ENCODE peak calls at places on chromosome 11, in four cellular contexts. C, E, J and T are unnamed samples.

GRCh38 chr11:104823638-104824037 is 74.6 kb downstream of the CASP12 start:
- ATAC-seq in E (no peak), J (no peak), C (no peak), T (no peak)

GRCh38 chr11:106690923-106691322 is 327.4 kb downstream of the GUCY1A2 start:
- ATAC-seq in E (no peak), C (no peak), J (no peak), T (no peak)

GRCh38 chr11:49208006-49208721 is at the start of gene FOLH1:
- ATAC-seq in J (peak), E (no peak), C (no peak), T (peak)

GRCh38 chr11:85672111-85672875 is 7.4 kb upstream of the CREBZF start:
- ATAC-seq in E (no peak), C (no peak), J (no peak), T (peak)

GRCh38 chr11:95269402-95269801 is 38.4 kb upstream of the SESN3 start:
- ATAC-seq in E (no peak), C (no peak), J (no peak), T (no peak)

GRCh38 chr11:64276653-64277431 is 7.6 kb downstream of the BAD start:
- ATAC-seq in E (peak), C (no peak), J (peak), T (no peak)

GRCh38 chr11:114216804-114217195 is 79.4 kb upstream of the NNMT start:
- ATAC-seq in C (no peak), E (no peak), J (peak), T (no peak)

GRCh38 chr11:59201376-59201775 is 11.4 kb downstream of the MPEG1 start:
- ATAC-seq in C (no peak), E (peak), J (peak), T (no peak)

GRCh38 chr11:2384723-2385041 is 7.6 kb downstream of the CD81 start:
- ATAC-seq in E (no peak), J (no peak), C (no peak), T (peak)

GRCh38 chr11:26847459-26847858 is 125.6 kb upstream of the SLC5A12 start:
- ATAC-seq in J (no peak), E (no peak), C (peak), T (no peak)

GRCh38 chr11:116731097-116731761 is 41.6 kb downstream of the BUD13 start:
- ATAC-seq in J (no peak), E (no peak), C (peak), T (no peak)

GRCh38 chr11:116787436-116787785 is 412 bp downstream of the ZPR1 start:
- ATAC-seq in E (no peak), J (peak), C (peak), T (peak)

GRCh38 chr11:74008373-74009229 is at the start of gene UCP3:
- ATAC-seq in E (no peak), J (no peak), C (peak), T (no peak)

GRCh38 chr11:65571940-65572339 is 398 bp upstream of the FAM89B start:
- ATAC-seq in C (no peak), J (no peak), E (peak), T (no peak)

GRCh38 chr11:13303668-13304649 is 26.4 kb downstream of the BMAL1 start:
- ATAC-seq in C (peak), E (no peak), J (peak), T (peak)

GRCh38 chr11:66966351-66966750 is 8.2 kb upstream of the PC start:
- ATAC-seq in C (no peak), E (no peak), J (peak), T (no peak)